ENCODE peak calls at places on chromosome 13, in seven cellular contexts. J, Y, L, I, C, A and H are unnamed samples.
A peak's percentile ranks its signal among the peaks of the same experiment; 100 is the strongest.

GRCh38 chr13:63449549-63449948 is 2033.9 kb upstream of the PCDH20 start:
- DNase-seq in J (no peak), I (no peak), A (no peak), L (no peak), C (no peak), Y (no peak), H (no peak)

GRCh38 chr13:43132228-43132627 is 108.8 kb downstream of the DNAJC15 start:
- DNase-seq in J (no peak), A (no peak), C (no peak), I (peak; percentile 8), Y (peak; percentile 19), L (no peak), H (peak; percentile 42)

GRCh38 chr13:64305246-64305645 is 2889.6 kb upstream of the PCDH20 start:
- DNase-seq in Y (no peak), I (no peak), J (no peak), C (no peak), A (no peak), L (no peak), H (no peak)

GRCh38 chr13:95607363-95607762 is 37.1 kb downstream of the DZIP1 start:
- DNase-seq in I (no peak), Y (no peak), C (no peak), L (no peak), J (no peak), A (no peak), H (no peak)

GRCh38 chr13:45084515-45084914 is 35.8 kb upstream of the GTF2F2 start:
- DNase-seq in A (no peak), J (no peak), L (no peak), Y (no peak), C (no peak), I (no peak), H (no peak)

GRCh38 chr13:42275506-42275905 is 3.6 kb downstream of the AKAP11 start:
- DNase-seq in J (no peak), C (no peak), L (no peak), Y (no peak), I (peak; percentile 17), A (no peak), H (no peak)

GRCh38 chr13:70817571-70817970 is 709.3 kb upstream of the KLHL1 start:
- DNase-seq in I (no peak), Y (no peak), L (no peak), A (no peak), J (no peak), C (no peak), H (no peak)

GRCh38 chr13:80755925-80756324 is 415.0 kb upstream of the SPRY2 start:
- DNase-seq in Y (no peak), L (no peak), I (no peak), J (no peak), C (no peak), A (no peak), H (no peak)

GRCh38 chr13:49450105-49450819 is 6.2 kb downstream of the SETDB2 start:
- DNase-seq in Y (no peak), A (no peak), C (no peak), L (no peak), I (no peak), J (no peak), H (no peak)

GRCh38 chr13:78319101-78319627 is 284.2 kb downstream of the POU4F1 start:
- DNase-seq in I (no peak), L (no peak), Y (no peak), C (no peak), A (no peak), J (no peak), H (no peak)

GRCh38 chr13:78700121-78700910 is 41.4 kb upstream of the OBI1 start:
- DNase-seq in C (no peak), L (no peak), J (no peak), I (no peak), A (no peak), Y (no peak), H (no peak)

GRCh38 chr13:79108914-79109643 is 297.0 kb downstream of the RBM26 start:
- DNase-seq in L (no peak), I (no peak), J (no peak), Y (no peak), A (no peak), C (peak; percentile 82), H (no peak)

GRCh38 chr13:99399623-99399974 is 92.4 kb upstream of the GPR183 start:
- DNase-seq in A (no peak), I (no peak), L (no peak), Y (no peak), J (no peak), C (no peak), H (no peak)

GRCh38 chr13:110211735-110212134 is 95.2 kb downstream of the COL4A1 start:
- DNase-seq in J (no peak), L (no peak), I (no peak), A (no peak), C (no peak), Y (no peak), H (no peak)

GRCh38 chr13:41344358-41344757 is 33.3 kb downstream of the NAA16 start:
- DNase-seq in L (no peak), I (no peak), A (no peak), C (no peak), J (no peak), Y (no peak), H (no peak)

GRCh38 chr13:41588899-41589298 is 131.5 kb downstream of the RGCC start:
- DNase-seq in A (no peak), Y (peak; percentile 35), C (no peak), L (no peak), J (no peak), I (no peak), H (no peak)

GRCh38 chr13:34931572-34931971 is 10.5 kb upstream of the NBEA start:
- DNase-seq in Y (no peak), L (no peak), J (no peak), A (no peak), C (no peak), I (no peak), H (no peak)

GRCh38 chr13:114128624-114129522 is 3.5 kb downstream of the RASA3 start:
- DNase-seq in C (no peak), J (no peak), Y (no peak), A (no peak), L (peak; percentile 50), I (peak; percentile 80), H (peak; percentile 94)

GRCh38 chr13:108560092-108560491 is 69.3 kb upstream of the MYO16 start:
- DNase-seq in Y (no peak), L (no peak), C (no peak), A (peak; percentile 16), I (no peak), J (no peak), H (no peak)

DNA sequence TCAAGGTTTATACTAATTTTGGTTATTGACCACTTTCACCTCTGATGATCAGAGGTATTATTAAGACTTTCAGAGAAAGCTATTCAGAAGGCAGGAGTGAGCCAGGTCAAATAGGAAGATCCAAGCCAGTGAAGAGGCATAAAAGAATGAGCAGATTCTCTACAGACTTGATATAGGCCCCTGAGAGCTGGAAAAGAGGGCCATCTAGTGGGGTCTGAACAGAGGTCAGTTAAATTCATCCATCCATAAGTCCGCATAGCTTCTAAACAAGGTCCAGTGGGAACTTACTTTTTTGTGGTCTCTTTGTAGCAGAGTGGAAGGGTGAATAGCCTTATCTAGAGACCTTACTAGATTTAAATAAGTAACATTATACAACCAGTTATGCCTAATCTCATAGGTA is 126.6 kb upstream of the UFM1 start:
- DNase-seq in C (no peak), A (no peak), I (no peak), L (no peak), Y (no peak), J (no peak), H (no peak)
- TF ChIP-seq CTCF in C (no peak), A (peak; percentile 51), I (peak; percentile 51), L (no peak), Y (no peak), J (no peak), H (no peak)

DNA sequence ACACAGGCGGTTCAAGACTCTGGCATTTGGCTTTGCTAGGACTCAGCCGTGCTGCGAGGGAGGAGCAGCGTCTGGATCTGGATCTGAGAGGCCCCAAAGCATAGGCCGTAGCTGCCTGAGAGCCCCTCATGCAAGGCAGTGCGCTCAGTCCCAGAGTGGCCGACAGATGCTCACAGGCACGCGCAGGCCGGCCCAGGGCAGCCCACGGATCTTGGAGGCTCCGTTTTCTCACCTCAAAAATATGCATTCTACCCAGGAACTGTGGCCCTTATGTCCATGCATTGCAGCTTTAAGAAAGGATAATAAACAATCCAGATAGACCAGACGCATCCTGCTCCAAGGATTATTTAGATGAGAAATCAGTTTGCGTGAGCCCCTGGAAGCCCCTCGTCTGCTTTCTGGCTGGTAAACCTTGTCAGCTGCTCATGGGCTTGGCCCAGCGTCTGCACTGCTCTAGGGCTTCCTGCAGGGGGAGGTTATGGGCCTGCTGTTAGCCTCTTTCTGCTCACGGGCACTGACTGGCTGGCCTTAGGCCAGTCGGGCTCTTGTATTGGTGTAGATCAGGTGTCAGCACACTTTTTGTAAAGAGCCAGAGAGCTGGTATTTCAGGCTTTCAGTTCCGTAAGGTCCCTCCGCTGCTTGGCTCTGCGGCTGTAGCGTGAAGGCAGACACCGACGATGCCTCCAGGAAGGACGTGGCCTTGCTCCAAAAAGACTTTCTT is 24.2 kb downstream of the TEX29 start:
- DNase-seq in A (peak; percentile 29), I (no peak), C (no peak), J (no peak), L (no peak), Y (no peak), H (no peak)
- TF ChIP-seq CTCF in A (no peak), I (no peak), C (no peak), J (peak; percentile 19), L (no peak), Y (no peak), H (no peak)

DNA sequence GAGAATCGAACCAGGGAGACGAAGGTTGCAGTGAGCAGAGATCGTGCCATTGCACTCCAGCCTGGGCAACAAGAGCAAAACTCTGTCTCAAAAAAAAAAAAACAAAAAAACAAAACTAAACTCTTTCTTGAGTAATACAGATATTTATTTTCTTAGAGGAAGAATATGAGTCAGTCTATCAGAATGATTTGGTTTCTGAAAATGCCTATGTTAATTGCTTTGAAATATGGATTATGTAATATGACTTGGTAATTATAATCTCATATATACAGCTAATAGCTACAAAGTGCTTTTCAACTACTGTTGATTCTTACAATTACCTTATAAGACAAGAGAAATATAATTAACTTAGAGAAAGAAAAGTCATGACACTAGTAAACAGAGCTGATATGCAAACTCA is 88.1 kb downstream of the TBC1D4 start:
- DNase-seq in A (no peak), Y (no peak), L (no peak), C (no peak), J (no peak), I (no peak), H (no peak)
- TF ChIP-seq CTCF in A (no peak), Y (no peak), L (no peak), C (no peak), J (no peak), I (no peak), H (no peak)

GRCh38 chr13:39766464-39767167 is 111.2 kb downstream of the COG6 start:
- DNase-seq in A (no peak), I (no peak), J (no peak), Y (no peak), L (no peak), C (no peak), H (no peak)

GRCh38 chr13:39768962-39769361 is 113.5 kb downstream of the COG6 start:
- DNase-seq in A (no peak), I (no peak), J (no peak), Y (no peak), C (no peak), L (no peak), H (no peak)

GRCh38 chr13:39767791-39768564 is 112.5 kb downstream of the COG6 start:
- DNase-seq in A (no peak), L (no peak), J (no peak), C (no peak), I (peak; percentile 28), Y (no peak), H (no peak)

GRCh38 chr13:39770514-39770913 is 115.1 kb downstream of the COG6 start:
- DNase-seq in Y (no peak), A (no peak), L (no peak), J (no peak), I (no peak), C (no peak), H (no peak)

GRCh38 chr13:39765801-39766463 is 110.5 kb downstream of the COG6 start:
- DNase-seq in L (no peak), J (no peak), I (peak; percentile 49), A (no peak), Y (no peak), C (no peak), H (no peak)
- TF ChIP-seq CTCF in L (no peak), J (no peak), I (peak; percentile 67), A (no peak), Y (peak; percentile 14), C (no peak), H (peak; percentile 26)